ENCODE peak calls at places on chromosomes 13 and 19, in ten cellular contexts. One of them, this sample, is unnamed.

GRCh38 chr19:1986357-1987162 is 29.0 kb downstream of the BTBD2 start:
- DNase-seq in dermis microvascular lymphatic vessel endothelial cell: no peak
- DNase-seq in HCT116: no peak
- DNase-seq in GM23338: no peak
- DNase-seq in cardiac fibroblast: no peak
- DNase-seq in activated naive CD4-positive, alpha-beta T cell treated with Interleukin-2 at 50 U/mL for 16 hours: no peak
- DNase-seq in endodermal cell: no peak
- DNase-seq in germinal center: no peak
- DNase-seq in head of caudate nucleus: no peak
- DNase-seq in H7: no peak
- DNase-seq in this sample: no peak

GRCh38 chr13:95221991-95222732 is 79.1 kb downstream of the ABCC4 start:
- DNase-seq in dermis microvascular lymphatic vessel endothelial cell: no peak
- DNase-seq in HCT116: no peak
- DNase-seq in GM23338: no peak
- DNase-seq in cardiac fibroblast: no peak
- DNase-seq in activated naive CD4-positive, alpha-beta T cell treated with Interleukin-2 at 50 U/mL for 16 hours: no peak
- DNase-seq in endodermal cell: no peak
- DNase-seq in germinal center: no peak
- DNase-seq in head of caudate nucleus: no peak
- DNase-seq in H7: no peak
- DNase-seq in this sample: no peak

GRCh38 chr13:40673414-40673813 is 7.0 kb upstream of the FOXO1 start:
- DNase-seq in dermis microvascular lymphatic vessel endothelial cell: no peak
- DNase-seq in HCT116: no peak
- DNase-seq in GM23338: no peak
- DNase-seq in cardiac fibroblast: no peak
- DNase-seq in activated naive CD4-positive, alpha-beta T cell treated with Interleukin-2 at 50 U/mL for 16 hours: no peak
- DNase-seq in endodermal cell: no peak
- DNase-seq in germinal center: no peak
- DNase-seq in head of caudate nucleus: no peak
- DNase-seq in H7: no peak
- DNase-seq in this sample: no peak

GRCh38 chr13:104034891-104035290 is 968.7 kb upstream of the SLC10A2 start:
- DNase-seq in dermis microvascular lymphatic vessel endothelial cell: no peak
- DNase-seq in HCT116: no peak
- DNase-seq in GM23338: no peak
- DNase-seq in cardiac fibroblast: no peak
- DNase-seq in activated naive CD4-positive, alpha-beta T cell treated with Interleukin-2 at 50 U/mL for 16 hours: no peak
- DNase-seq in endodermal cell: no peak
- DNase-seq in germinal center: no peak
- DNase-seq in head of caudate nucleus: no peak
- DNase-seq in H7: no peak
- DNase-seq in this sample: no peak

GRCh38 chr19:44142014-44142523 is 715 bp downstream of the ZNF234 start:
- DNase-seq in dermis microvascular lymphatic vessel endothelial cell: no peak
- DNase-seq in HCT116: no peak
- DNase-seq in GM23338: no peak
- DNase-seq in cardiac fibroblast: peak
- DNase-seq in activated naive CD4-positive, alpha-beta T cell treated with Interleukin-2 at 50 U/mL for 16 hours: peak
- DNase-seq in endodermal cell: peak
- DNase-seq in germinal center: no peak
- DNase-seq in head of caudate nucleus: no peak
- DNase-seq in H7: peak
- DNase-seq in this sample: peak

GRCh38 chr19:2123682-2124387 is 27.1 kb downstream of the IZUMO4 start:
- DNase-seq in dermis microvascular lymphatic vessel endothelial cell: no peak
- DNase-seq in HCT116: no peak
- DNase-seq in GM23338: peak
- DNase-seq in cardiac fibroblast: no peak
- DNase-seq in activated naive CD4-positive, alpha-beta T cell treated with Interleukin-2 at 50 U/mL for 16 hours: no peak
- DNase-seq in endodermal cell: peak
- DNase-seq in germinal center: no peak
- DNase-seq in head of caudate nucleus: no peak
- DNase-seq in H7: peak
- DNase-seq in this sample: no peak

GRCh38 chr13:112617754-112618375 is 29.9 kb upstream of the TUBGCP3 start:
- DNase-seq in dermis microvascular lymphatic vessel endothelial cell: no peak
- DNase-seq in HCT116: no peak
- DNase-seq in GM23338: no peak
- DNase-seq in cardiac fibroblast: no peak
- DNase-seq in activated naive CD4-positive, alpha-beta T cell treated with Interleukin-2 at 50 U/mL for 16 hours: no peak
- DNase-seq in endodermal cell: no peak
- DNase-seq in germinal center: no peak
- DNase-seq in head of caudate nucleus: no peak
- DNase-seq in H7: no peak
- DNase-seq in this sample: no peak

GRCh38 chr13:87234981-87235380 is 436.2 kb upstream of the SLITRK5 start:
- DNase-seq in dermis microvascular lymphatic vessel endothelial cell: no peak
- DNase-seq in HCT116: no peak
- DNase-seq in GM23338: no peak
- DNase-seq in cardiac fibroblast: no peak
- DNase-seq in activated naive CD4-positive, alpha-beta T cell treated with Interleukin-2 at 50 U/mL for 16 hours: no peak
- DNase-seq in endodermal cell: no peak
- DNase-seq in germinal center: no peak
- DNase-seq in head of caudate nucleus: no peak
- DNase-seq in H7: no peak
- DNase-seq in this sample: peak

GRCh38 chr13:70723732-70724131 is 615.5 kb upstream of the KLHL1 start:
- DNase-seq in dermis microvascular lymphatic vessel endothelial cell: no peak
- DNase-seq in HCT116: no peak
- DNase-seq in GM23338: no peak
- DNase-seq in cardiac fibroblast: peak
- DNase-seq in activated naive CD4-positive, alpha-beta T cell treated with Interleukin-2 at 50 U/mL for 16 hours: no peak
- DNase-seq in endodermal cell: no peak
- DNase-seq in germinal center: no peak
- DNase-seq in head of caudate nucleus: no peak
- DNase-seq in H7: no peak
- DNase-seq in this sample: no peak

GRCh38 chr13:20489185-20489820 is 36.4 kb downstream of the CRYL1 start:
- DNase-seq in dermis microvascular lymphatic vessel endothelial cell: peak
- DNase-seq in HCT116: peak
- DNase-seq in GM23338: no peak
- DNase-seq in cardiac fibroblast: no peak
- DNase-seq in activated naive CD4-positive, alpha-beta T cell treated with Interleukin-2 at 50 U/mL for 16 hours: no peak
- DNase-seq in endodermal cell: peak
- DNase-seq in germinal center: peak
- DNase-seq in head of caudate nucleus: peak
- DNase-seq in H7: no peak
- DNase-seq in this sample: no peak

GRCh38 chr19:12872941-12873890 is 8.0 kb downstream of the DNASE2 start:
- DNase-seq in dermis microvascular lymphatic vessel endothelial cell: peak
- DNase-seq in HCT116: no peak
- DNase-seq in GM23338: peak
- DNase-seq in cardiac fibroblast: peak
- DNase-seq in activated naive CD4-positive, alpha-beta T cell treated with Interleukin-2 at 50 U/mL for 16 hours: peak
- DNase-seq in endodermal cell: peak
- DNase-seq in germinal center: peak
- DNase-seq in head of caudate nucleus: peak
- DNase-seq in H7: peak
- DNase-seq in this sample: no peak

GRCh38 chr13:40341501-40341900 is 324.9 kb downstream of the FOXO1 start:
- DNase-seq in dermis microvascular lymphatic vessel endothelial cell: no peak
- DNase-seq in HCT116: no peak
- DNase-seq in GM23338: no peak
- DNase-seq in cardiac fibroblast: no peak
- DNase-seq in activated naive CD4-positive, alpha-beta T cell treated with Interleukin-2 at 50 U/mL for 16 hours: no peak
- DNase-seq in endodermal cell: no peak
- DNase-seq in germinal center: no peak
- DNase-seq in head of caudate nucleus: no peak
- DNase-seq in H7: no peak
- DNase-seq in this sample: no peak

GRCh38 chr19:19539738-19540703 is 2.0 kb downstream of the CILP2 start:
- DNase-seq in dermis microvascular lymphatic vessel endothelial cell: no peak
- DNase-seq in HCT116: peak
- DNase-seq in GM23338: peak
- DNase-seq in cardiac fibroblast: peak
- DNase-seq in activated naive CD4-positive, alpha-beta T cell treated with Interleukin-2 at 50 U/mL for 16 hours: peak
- DNase-seq in endodermal cell: peak
- DNase-seq in germinal center: peak
- DNase-seq in head of caudate nucleus: peak
- DNase-seq in H7: peak
- DNase-seq in this sample: peak

GRCh38 chr13:93238711-93239110 is 12.1 kb downstream of the GPC6 start:
- DNase-seq in dermis microvascular lymphatic vessel endothelial cell: no peak
- DNase-seq in HCT116: no peak
- DNase-seq in GM23338: no peak
- DNase-seq in cardiac fibroblast: no peak
- DNase-seq in activated naive CD4-positive, alpha-beta T cell treated with Interleukin-2 at 50 U/mL for 16 hours: no peak
- DNase-seq in endodermal cell: no peak
- DNase-seq in germinal center: no peak
- DNase-seq in head of caudate nucleus: no peak
- DNase-seq in H7: no peak
- DNase-seq in this sample: no peak

GRCh38 chr19:374183-374885 is 29.7 kb upstream of the MIER2 start:
- DNase-seq in dermis microvascular lymphatic vessel endothelial cell: no peak
- DNase-seq in HCT116: no peak
- DNase-seq in GM23338: no peak
- DNase-seq in cardiac fibroblast: no peak
- DNase-seq in activated naive CD4-positive, alpha-beta T cell treated with Interleukin-2 at 50 U/mL for 16 hours: no peak
- DNase-seq in endodermal cell: peak
- DNase-seq in germinal center: no peak
- DNase-seq in head of caudate nucleus: no peak
- DNase-seq in H7: peak
- DNase-seq in this sample: no peak

GRCh38 chr19:18373892-18374629 is 11.9 kb upstream of the GDF15 start:
- DNase-seq in dermis microvascular lymphatic vessel endothelial cell: peak
- DNase-seq in HCT116: peak
- DNase-seq in GM23338: peak
- DNase-seq in cardiac fibroblast: peak
- DNase-seq in activated naive CD4-positive, alpha-beta T cell treated with Interleukin-2 at 50 U/mL for 16 hours: peak
- DNase-seq in endodermal cell: peak
- DNase-seq in germinal center: no peak
- DNase-seq in head of caudate nucleus: peak
- DNase-seq in H7: peak
- DNase-seq in this sample: peak

GRCh38 chr19:15644066-15644741 is 3.5 kb downstream of the CYP4F3 start:
- DNase-seq in dermis microvascular lymphatic vessel endothelial cell: no peak
- DNase-seq in HCT116: no peak
- DNase-seq in GM23338: no peak
- DNase-seq in cardiac fibroblast: no peak
- DNase-seq in activated naive CD4-positive, alpha-beta T cell treated with Interleukin-2 at 50 U/mL for 16 hours: no peak
- DNase-seq in endodermal cell: no peak
- DNase-seq in germinal center: no peak
- DNase-seq in head of caudate nucleus: no peak
- DNase-seq in H7: no peak
- DNase-seq in this sample: no peak

GRCh38 chr19:11296264-11296663 is 304 bp downstream of the TSPAN16 start:
- DNase-seq in dermis microvascular lymphatic vessel endothelial cell: no peak
- DNase-seq in HCT116: no peak
- DNase-seq in GM23338: no peak
- DNase-seq in cardiac fibroblast: peak
- DNase-seq in activated naive CD4-positive, alpha-beta T cell treated with Interleukin-2 at 50 U/mL for 16 hours: no peak
- DNase-seq in endodermal cell: no peak
- DNase-seq in germinal center: no peak
- DNase-seq in head of caudate nucleus: peak
- DNase-seq in H7: no peak
- DNase-seq in this sample: peak

GRCh38 chr13:32932376-32932775 is 83.8 kb upstream of the KL start:
- DNase-seq in dermis microvascular lymphatic vessel endothelial cell: no peak
- DNase-seq in HCT116: no peak
- DNase-seq in GM23338: no peak
- DNase-seq in cardiac fibroblast: peak
- DNase-seq in activated naive CD4-positive, alpha-beta T cell treated with Interleukin-2 at 50 U/mL for 16 hours: no peak
- DNase-seq in endodermal cell: no peak
- DNase-seq in germinal center: no peak
- DNase-seq in head of caudate nucleus: no peak
- DNase-seq in H7: no peak
- DNase-seq in this sample: no peak

GRCh38 chr19:29263305-29264080 is 50.5 kb upstream of the UQCRFS1 start:
- DNase-seq in dermis microvascular lymphatic vessel endothelial cell: peak
- DNase-seq in HCT116: no peak
- DNase-seq in GM23338: peak
- DNase-seq in cardiac fibroblast: peak
- DNase-seq in activated naive CD4-positive, alpha-beta T cell treated with Interleukin-2 at 50 U/mL for 16 hours: peak
- DNase-seq in endodermal cell: peak
- DNase-seq in germinal center: peak
- DNase-seq in head of caudate nucleus: peak
- DNase-seq in H7: peak
- DNase-seq in this sample: no peak

GRCh38 chr13:94968040-94968756 is 255.9 kb upstream of the SOX21 start:
- DNase-seq in dermis microvascular lymphatic vessel endothelial cell: no peak
- DNase-seq in HCT116: no peak
- DNase-seq in GM23338: peak
- DNase-seq in cardiac fibroblast: no peak
- DNase-seq in activated naive CD4-positive, alpha-beta T cell treated with Interleukin-2 at 50 U/mL for 16 hours: no peak
- DNase-seq in endodermal cell: peak
- DNase-seq in germinal center: no peak
- DNase-seq in head of caudate nucleus: peak
- DNase-seq in H7: peak
- DNase-seq in this sample: no peak